ENCODE peak calls at places on chromosomes 5 and 9, in eight cellular contexts. X, A, G, U, F, I, Z and D are unnamed samples.

GRCh38 chr5:6858419-6858818 is 145.2 kb downstream of the TENT4A start:
- DNase-seq in X (no peak), A (no peak), G (no peak), U (no peak), F (no peak), I (no peak), Z (no peak), D (peak; percentile 23)

GRCh38 chr9:87662808-87663528 is 63.0 kb upstream of the CTSL start:
- DNase-seq in X (peak; percentile 75), A (peak; percentile 89), G (peak; percentile 84), U (peak; percentile 80), F (no peak), I (no peak), Z (peak; percentile 72), D (peak; percentile 90)

GRCh38 chr5:24222866-24223265 is 421.9 kb downstream of the CDH10 start:
- DNase-seq in X (no peak), A (no peak), G (no peak), U (no peak), F (no peak), I (no peak), Z (no peak), D (no peak)

GRCh38 chr9:137286980-137287383 is 9.5 kb downstream of the TOR4A start:
- DNase-seq in X (peak; percentile 90), A (peak; percentile 83), G (peak; percentile 53), U (peak; percentile 25), F (no peak), I (no peak), Z (no peak), D (peak; percentile 83)

GRCh38 chr9:3398232-3398648 is 127.6 kb downstream of the RFX3 start:
- DNase-seq in X (no peak), A (peak; percentile 4), G (no peak), U (no peak), F (no peak), I (no peak), Z (no peak), D (no peak)

GRCh38 chr9:4555251-4555650 is 65.0 kb downstream of the SLC1A1 start:
- DNase-seq in X (no peak), A (no peak), G (no peak), U (no peak), F (no peak), I (no peak), Z (no peak), D (no peak)

GRCh38 chr5:74440341-74440740 is 200.2 kb downstream of the ENC1 start:
- DNase-seq in X (no peak), A (no peak), G (no peak), U (no peak), F (no peak), I (no peak), Z (no peak), D (no peak)

GRCh38 chr9:78215706-78216105 is 20.2 kb upstream of the CEP78 start:
- DNase-seq in X (no peak), A (no peak), G (no peak), U (no peak), F (no peak), I (no peak), Z (no peak), D (no peak)

GRCh38 chr9:95311956-95312355 is 5.6 kb downstream of the FANCC start:
- DNase-seq in X (no peak), A (no peak), G (no peak), U (no peak), F (no peak), I (no peak), Z (no peak), D (no peak)

GRCh38 chr9:99731950-99732349 is 89.7 kb upstream of the NR4A3 start:
- DNase-seq in X (no peak), A (no peak), G (no peak), U (no peak), F (no peak), I (no peak), Z (no peak), D (no peak)

GRCh38 chr5:145946112-145946861 is 9.9 kb downstream of the SH3RF2 start:
- DNase-seq in X (peak; percentile 78), A (no peak), G (peak; percentile 23), U (no peak), F (no peak), I (peak; percentile 27), Z (no peak), D (no peak)

GRCh38 chr5:151058891-151059611 is 21.8 kb downstream of the TNIP1 start:
- DNase-seq in X (no peak), A (no peak), G (no peak), U (no peak), F (no peak), I (no peak), Z (no peak), D (no peak)
- H3K36me3 ChIP-seq in X (peaks cover 11% of the 10 kb centered on the region), A (no peaks in the 10 kb centered on the region), G (peaks cover 30% of the 10 kb centered on the region), U (no peaks in the 10 kb centered on the region), F (peaks cover 93% of the 10 kb centered on the region), I (peaks cover 65% of the 10 kb centered on the region), Z (peaks cover 73% of the 10 kb centered on the region), D (peaks cover 25% of the 10 kb centered on the region)

DNA sequence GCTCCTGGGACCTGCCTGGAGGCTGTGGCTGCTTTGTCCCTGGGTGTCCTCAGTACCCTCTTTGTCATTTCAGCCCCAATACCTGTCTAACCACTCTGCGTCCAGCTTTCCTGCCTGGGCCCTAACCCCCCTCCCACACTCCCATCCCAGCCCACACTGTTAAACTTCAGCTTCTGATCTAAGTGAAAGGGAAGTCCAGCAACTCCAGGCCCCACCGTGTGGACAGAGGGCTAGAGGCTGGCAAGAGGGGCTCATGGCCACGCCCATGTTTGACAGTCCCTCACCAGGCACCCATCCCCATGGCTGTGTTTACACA is 56.3 kb downstream of the SEMA4D start:
- DNase-seq in X (no peak), A (no peak), G (no peak), U (no peak), F (no peak), I (no peak), Z (no peak), D (no peak)
- H3K4me1 ChIP-seq in X (no peaks in the 10 kb centered on the region), A (peaks cover 42% of the 10 kb centered on the region), G (peaks cover 28% of the 10 kb centered on the region), U (peaks cover 6% of the 10 kb centered on the region), F (peaks cover 47% of the 10 kb centered on the region), I (peaks cover 67% of the 10 kb centered on the region), Z (no peaks in the 10 kb centered on the region), D (no peaks in the 10 kb centered on the region)

GRCh38 chr5:109350537-109351270 is 59.1 kb downstream of the PJA2 start:
- DNase-seq in X (no peak), A (no peak), G (no peak), U (no peak), F (no peak), I (no peak), Z (no peak), D (no peak)

GRCh38 chr5:109349419-109349818 is 60.4 kb downstream of the PJA2 start:
- DNase-seq in X (no peak), A (no peak), G (no peak), U (no peak), F (no peak), I (no peak), Z (no peak), D (no peak)

GRCh38 chr5:109354761-109355160 is 55.0 kb downstream of the PJA2 start:
- DNase-seq in X (peak; percentile 13), A (no peak), G (no peak), U (peak; percentile 44), F (no peak), I (no peak), Z (no peak), D (no peak)

GRCh38 chr5:109352475-109352874 is 57.3 kb downstream of the PJA2 start:
- DNase-seq in X (no peak), A (no peak), G (no peak), U (no peak), F (no peak), I (no peak), Z (no peak), D (no peak)

GRCh38 chr5:109352024-109352423 is 57.8 kb downstream of the PJA2 start:
- DNase-seq in X (peak; percentile 8), A (no peak), G (no peak), U (no peak), F (no peak), I (no peak), Z (no peak), D (no peak)
- H3K36me3 ChIP-seq in X (no peaks in the 10 kb centered on the region), A (no peaks in the 10 kb centered on the region), G (no peaks in the 10 kb centered on the region), U (no peaks in the 10 kb centered on the region), F (peaks cover 19% of the 10 kb centered on the region), I (peaks cover 9% of the 10 kb centered on the region), Z (peaks cover 31% of the 10 kb centered on the region), D (peaks cover 20% of the 10 kb centered on the region)

GRCh38 chr5:126810983-126811382 is 34.0 kb downstream of the LMNB1 start:
- DNase-seq in X (no peak), A (no peak), G (no peak), U (no peak), F (no peak), I (no peak), Z (no peak), D (no peak)
- H3K4me1 ChIP-seq in X (no peaks in the 10 kb centered on the region), A (no peaks in the 10 kb centered on the region), G (peaks cover 18% of the 10 kb centered on the region), U (no peaks in the 10 kb centered on the region), F (no peaks in the 10 kb centered on the region), I (no peaks in the 10 kb centered on the region), Z (no peaks in the 10 kb centered on the region), D (no peaks in the 10 kb centered on the region)

GRCh38 chr9:130862217-130862616 is 27.2 kb downstream of the ABL1 start:
- DNase-seq in X (no peak), A (no peak), G (no peak), U (no peak), F (peak; percentile 58), I (no peak), Z (no peak), D (no peak)
- H3K36me3 ChIP-seq in X (peaks cover 3% of the 10 kb centered on the region), A (no peaks in the 10 kb centered on the region), G (no peaks in the 10 kb centered on the region), U (no peaks in the 10 kb centered on the region), F (peaks cover 39% of the 10 kb centered on the region), I (peaks cover 12% of the 10 kb centered on the region), Z (peaks cover 37% of the 10 kb centered on the region), D (peaks cover 33% of the 10 kb centered on the region)

DNA sequence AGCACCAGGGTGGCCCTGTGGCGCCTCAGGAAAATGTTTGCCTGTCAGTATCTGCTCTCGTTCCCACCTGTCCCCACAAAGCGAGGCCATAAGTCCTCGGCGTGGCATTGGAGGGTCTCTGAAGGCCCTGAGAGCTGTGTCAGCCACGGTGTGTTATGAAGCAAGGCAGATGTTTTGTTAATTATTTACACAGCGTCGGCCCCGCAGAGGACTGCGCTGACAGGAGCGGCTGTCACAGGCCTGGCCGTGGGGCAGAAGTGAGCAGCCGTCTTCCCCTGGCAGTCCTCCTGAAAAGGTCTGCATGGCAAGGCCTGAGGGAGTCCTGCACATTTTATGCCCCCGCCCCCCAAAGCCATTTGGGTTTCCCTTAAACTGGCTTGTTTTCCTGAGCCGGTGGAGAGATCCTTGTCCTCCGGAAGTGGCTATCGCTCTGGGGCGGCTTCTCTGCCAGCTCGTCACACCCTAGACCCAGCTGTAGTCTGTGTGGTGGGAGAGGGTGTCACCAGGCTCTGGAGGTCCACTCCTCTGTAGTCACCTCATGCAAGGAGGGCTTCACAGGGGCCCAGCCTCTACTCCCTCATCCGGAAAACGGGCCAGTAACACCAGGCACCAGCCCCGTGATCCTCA is 6.2 kb downstream of the NEK6 start:
- DNase-seq in X (peak; percentile 52), A (no peak), G (no peak), U (no peak), F (no peak), I (no peak), Z (no peak), D (peak; percentile 96)
- H3K4me1 ChIP-seq in X (peaks cover 3% of the 10 kb centered on the region), A (peaks cover 75% of the 10 kb centered on the region), G (peaks cover 73% of the 10 kb centered on the region), U (peaks cover 18% of the 10 kb centered on the region), F (peaks cover 74% of the 10 kb centered on the region), I (peaks cover 50% of the 10 kb centered on the region), Z (peaks cover 8% of the 10 kb centered on the region), D (peaks cover 69% of the 10 kb centered on the region)